ENCODE peak calls at places on chromosomes 7 and 10, in seven cellular contexts. K is PC-9, Y is neural progenitor cell, I is AG10803, G is Calu3, D is IMR-90, U is GM12865. T is an unnamed sample.

GRCh38 chr7:16960566-16960965 is 78.8 kb upstream of the AGR3 start:
- DNase-seq in K (no peak), I (peak), G (no peak), D (no peak), Y (no peak), U (no peak), T (no peak)

GRCh38 chr10:114374141-114374791 is 30.0 kb downstream of the AFAP1L2 start:
- DNase-seq in I (no peak), U (no peak), D (peak), K (no peak), G (no peak), Y (no peak), T (no peak)

GRCh38 chr7:129434846-129435318 is 650 bp downstream of the STRIP2 start:
- DNase-seq in I (no peak), Y (peak), G (peak), D (peak), U (peak), K (peak), T (no peak)

GRCh38 chr10:680146-680545 is 9.3 kb downstream of the DIP2C start:
- DNase-seq in K (no peak), D (no peak), I (no peak), Y (no peak), U (no peak), G (no peak), T (no peak)

GRCh38 chr10:76287856-76288255 is 856.4 kb downstream of the LRMDA start:
- DNase-seq in D (peak), U (no peak), K (no peak), G (no peak), I (peak), Y (no peak), T (no peak)

GRCh38 chr10:78806805-78807221 is 262.0 kb upstream of the ZMIZ1 start:
- DNase-seq in Y (no peak), U (no peak), G (peak), D (no peak), K (peak), I (peak), T (no peak)

GRCh38 chr7:99928994-99929729 is at the start of gene GJC3:
- DNase-seq in I (peak), D (peak), G (peak), U (peak), Y (peak), K (peak), T (peak)

GRCh38 chr7:143216151-143216550 is 5.7 kb upstream of the TAS2R40 start:
- DNase-seq in U (no peak), K (no peak), D (peak), G (no peak), I (peak), Y (no peak), T (no peak)

GRCh38 chr7:103632972-103633371 is 187.0 kb upstream of the SLC26A5 start:
- DNase-seq in D (peak), I (peak), K (no peak), U (no peak), G (no peak), Y (no peak), T (no peak)

GRCh38 chr10:30587522-30588031 is 42.0 kb downstream of the LYZL2 start:
- DNase-seq in D (no peak), K (no peak), U (peak), I (no peak), G (peak), Y (no peak), T (no peak)

GRCh38 chr10:110275140-110275729 is 29.5 kb downstream of the SMNDC1 start:
- DNase-seq in D (no peak), Y (no peak), I (no peak), U (no peak), G (no peak), K (no peak), T (no peak)

GRCh38 chr7:6157685-6158423 is 114.6 kb downstream of the CYTH3 start:
- DNase-seq in U (no peak), I (no peak), Y (no peak), G (no peak), K (no peak), D (no peak), T (no peak)

GRCh38 chr7:141992154-141992553 is 3.5 kb upstream of the MGAM start:
- DNase-seq in D (no peak), U (no peak), G (no peak), K (no peak), Y (no peak), I (no peak), T (no peak)

GRCh38 chr7:143900230-143900766 is 1.7 kb downstream of the TCAF1 start:
- DNase-seq in Y (peak), D (peak), I (no peak), K (no peak), U (no peak), G (no peak), T (no peak)

GRCh38 chr10:114507449-114507848 is 103.1 kb upstream of the AFAP1L2 start:
- DNase-seq in I (no peak), Y (no peak), U (no peak), K (peak), D (no peak), G (peak), T (peak)

GRCh38 chr10:4234661-4235060 is 449.7 kb upstream of the KLF6 start:
- DNase-seq in G (no peak), Y (no peak), K (no peak), D (peak), U (peak), I (no peak), T (no peak)

GRCh38 chr10:14200645-14201534 is 129.8 kb downstream of the FRMD4A start:
- DNase-seq in G (peak), K (peak), U (peak), Y (peak), I (no peak), D (peak), T (no peak)
- TF ChIP-seq CTCF in G (peak), K (peak), U (peak), Y (peak), I (peak), D (peak), T (peak)

GRCh38 chr7:50957855-50958254 is 175.2 kb upstream of the GRB10 start:
- DNase-seq in G (no peak), Y (no peak), D (no peak), U (no peak), I (no peak), K (no peak), T (no peak)
- TF ChIP-seq CTCF in G (no peak), Y (no peak), D (no peak), U (no peak), I (no peak), K (no peak), T (no peak)

GRCh38 chr7:74025146-74025545 is 2.8 kb upstream of the ELN start:
- DNase-seq in K (peak), U (no peak), I (no peak), G (peak), Y (no peak), D (no peak), T (no peak)

GRCh38 chr7:74021546-74022320 is 6.2 kb upstream of the ELN start:
- DNase-seq in Y (no peak), I (no peak), U (no peak), D (no peak), K (no peak), G (no peak), T (no peak)

GRCh38 chr7:74023786-74024185 is 4.2 kb upstream of the ELN start:
- DNase-seq in I (no peak), D (no peak), U (no peak), K (no peak), G (no peak), Y (no peak), T (no peak)

GRCh38 chr7:74022507-74022906 is 5.5 kb upstream of the ELN start:
- DNase-seq in I (no peak), K (no peak), Y (no peak), G (no peak), D (no peak), U (no peak), T (no peak)

DNA sequence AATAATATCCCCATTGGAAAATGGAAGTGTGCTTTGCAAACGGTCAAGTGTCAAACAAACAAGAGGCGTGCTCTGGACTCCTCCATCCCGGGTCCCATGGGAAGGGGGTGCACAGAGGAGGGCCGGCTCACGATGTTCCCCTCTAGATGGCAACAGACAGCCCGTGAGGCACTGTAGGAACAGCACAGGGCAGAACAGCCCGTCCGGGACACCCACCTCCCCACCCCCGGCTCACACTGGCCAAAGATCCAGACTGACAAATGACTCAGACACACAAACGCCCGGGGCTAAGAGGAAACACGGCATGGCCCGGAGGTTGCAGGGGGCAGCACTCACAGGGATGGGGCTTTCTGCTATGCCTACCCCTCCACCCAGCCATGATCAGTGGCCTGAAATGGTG is 4.9 kb upstream of the ELN start:
- DNase-seq in G (peak), D (peak), K (peak), I (peak), U (no peak), Y (no peak), T (no peak)
- TF ChIP-seq CTCF in G (no peak), D (peak), K (no peak), I (no peak), U (no peak), Y (no peak), T (no peak)

DNA sequence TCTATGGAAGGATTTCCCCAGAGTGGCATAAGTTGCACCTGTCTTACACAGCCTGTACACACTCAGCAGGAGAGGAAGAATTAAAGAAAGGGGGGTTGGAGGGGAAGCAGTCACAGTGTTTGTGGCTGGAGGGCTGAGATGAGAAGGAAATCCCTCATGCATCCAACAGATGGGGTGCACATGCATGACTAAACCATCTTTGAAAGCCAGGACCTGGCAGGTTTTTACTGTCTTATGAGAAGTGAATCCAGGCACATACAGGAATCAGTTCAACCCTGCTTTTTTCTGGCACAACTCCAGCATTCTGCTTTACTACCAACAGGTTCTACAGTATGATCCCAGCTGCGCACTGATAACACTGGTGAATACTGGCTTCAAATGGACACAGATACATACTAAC is 107.7 kb downstream of the CACNA2D1 start:
- DNase-seq in U (peak), I (peak), Y (peak), G (no peak), D (peak), K (no peak), T (no peak)
- TF ChIP-seq CTCF in U (no peak), I (no peak), Y (peak), G (no peak), D (no peak), K (no peak), T (no peak)

GRCh38 chr7:35536396-35536826 is 158.5 kb downstream of the HERPUD2 start:
- DNase-seq in K (no peak), U (no peak), I (no peak), Y (no peak), G (no peak), D (no peak), T (no peak)

GRCh38 chr7:35533877-35534276 is 161.1 kb downstream of the HERPUD2 start:
- DNase-seq in G (no peak), U (no peak), Y (no peak), D (no peak), I (no peak), K (no peak), T (no peak)

GRCh38 chr7:35537067-35538023 is 157.6 kb downstream of the HERPUD2 start:
- DNase-seq in Y (peak), D (peak), G (peak), K (peak), I (peak), U (peak), T (peak)
- TF ChIP-seq CTCF in Y (peak), D (peak), G (peak), K (peak), I (peak), U (peak), T (peak)

DNA sequence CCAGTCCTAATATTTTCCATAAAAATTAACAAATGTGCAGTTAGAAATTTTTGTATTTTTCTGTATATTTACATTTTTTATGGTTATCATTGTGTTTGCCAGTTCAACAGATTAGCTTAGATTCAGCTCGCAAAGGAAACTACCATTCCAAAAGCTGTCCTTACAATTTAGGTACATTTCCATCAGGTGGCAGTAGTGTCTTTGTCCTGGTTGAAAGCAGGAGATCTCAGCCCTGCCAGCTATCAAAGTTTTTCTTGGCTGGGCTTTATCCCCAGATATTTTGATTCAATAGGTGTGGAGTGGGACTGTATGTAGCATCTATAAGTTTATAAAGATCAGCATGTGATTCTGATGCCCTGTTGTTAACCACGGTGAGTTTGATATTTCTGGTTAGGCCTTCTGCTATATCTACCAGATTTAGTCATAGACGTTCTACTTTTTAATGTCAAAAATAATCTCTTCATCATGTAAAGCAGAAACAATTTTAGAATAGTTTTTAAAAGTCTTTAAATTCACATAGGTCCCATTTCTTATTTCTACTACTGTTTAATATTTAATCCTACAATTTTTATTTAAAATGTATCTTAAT is 15.5 kb upstream of the ICA1 start:
- DNase-seq in K (no peak), G (peak), U (peak), D (no peak), Y (peak), I (no peak), T (no peak)
- TF ChIP-seq CTCF in K (peak), G (peak), U (peak), D (no peak), Y (peak), I (no peak), T (no peak)

GRCh38 chr7:101589052-101589451 is 40.0 kb downstream of the MYL10 start:
- DNase-seq in D (no peak), G (no peak), K (no peak), I (no peak), Y (no peak), U (no peak), T (peak)
- TF ChIP-seq CTCF in D (no peak), G (no peak), K (no peak), I (no peak), Y (no peak), U (no peak), T (no peak)

GRCh38 chr10:35124540-35124939 is 2.1 kb upstream of the CREM start:
- DNase-seq in U (no peak), G (no peak), Y (no peak), I (no peak), D (no peak), K (no peak), T (no peak)
- TF ChIP-seq CTCF in U (no peak), G (no peak), Y (no peak), I (no peak), D (no peak), K (no peak), T (no peak)